ENCODE peak calls at places on chromosomes 4 and X, in four cellular contexts. N is GM23338, G is sigmoid colon, K is stomach. I is an unnamed sample.

GRCh38 chrX:30865020-30865419 is 24.0 kb downstream of the TAB3 start:
- DNase-seq in N (peak), G (no peak), K (no peak), I (no peak)

GRCh38 chrX:132270699-132271098 is 51.5 kb upstream of the RAP2C start:
- DNase-seq in N (no peak), G (peak), K (no peak), I (peak)

GRCh38 chr4:30825008-30825765 is 105.0 kb downstream of the PCDH7 start:
- DNase-seq in N (no peak), G (no peak), K (no peak), I (no peak)

GRCh38 chrX:103400931-103401330 is 24.6 kb downstream of the BEX3 start:
- DNase-seq in N (no peak), G (no peak), K (no peak), I (no peak)

GRCh38 chrX:21881881-21882574 is 26.2 kb downstream of the YY2 start:
- DNase-seq in N (no peak), G (no peak), K (no peak), I (no peak)

GRCh38 chr4:183318656-183319055 is 1.4 kb downstream of the CLDN22 start:
- DNase-seq in N (no peak), G (no peak), K (peak), I (no peak)

GRCh38 chr4:185424905-185425599 is 712 bp downstream of the UFSP2 start:
- DNase-seq in N (no peak), G (peak), K (no peak), I (no peak)

GRCh38 chrX:78673256-78673655 is 14.1 kb upstream of the RTL3 start:
- DNase-seq in N (no peak), G (no peak), K (no peak), I (no peak)

GRCh38 chr4:143391895-143392294 is 55.2 kb downstream of the GAB1 start:
- DNase-seq in N (no peak), G (no peak), K (no peak), I (no peak)

GRCh38 chr4:79865253-79865652 is 207.8 kb downstream of the ANTXR2 start:
- DNase-seq in N (no peak), G (no peak), K (no peak), I (no peak)

GRCh38 chr4:30962949-30963348 is 242.8 kb downstream of the PCDH7 start:
- DNase-seq in N (no peak), G (no peak), K (no peak), I (no peak)

GRCh38 chr4:38668203-38668602 is 4.2 kb downstream of the KLF3 start:
- DNase-seq in N (no peak), G (no peak), K (no peak), I (no peak)

GRCh38 chr4:7073526-7074390 is 5.9 kb upstream of the GRPEL1 start:
- DNase-seq in N (peak), G (no peak), K (no peak), I (no peak)

GRCh38 chrX:125998432-125998831 is 167.7 kb downstream of the DCAF12L2 start:
- DNase-seq in N (peak), G (no peak), K (no peak), I (no peak)

GRCh38 chr4:79273918-79274317 is 51.9 kb downstream of the NAA11 start:
- DNase-seq in N (no peak), G (no peak), K (no peak), I (no peak)

GRCh38 chrX:129423191-129423590 is 100.1 kb downstream of the SMARCA1 start:
- DNase-seq in N (no peak), G (no peak), K (no peak), I (no peak)

GRCh38 chrX:102858826-102859627 is 78.0 kb upstream of the RAB40AL start:
- DNase-seq in N (peak), G (no peak), K (no peak), I (no peak)

GRCh38 chrX:135389243-135389642 is 32.5 kb upstream of the SMIM10L2A start:
- DNase-seq in N (no peak), G (no peak), K (no peak), I (no peak)

GRCh38 chrX:96776966-96777365 is 92.3 kb downstream of the DIAPH2 start:
- DNase-seq in N (no peak), G (no peak), K (no peak), I (no peak)

GRCh38 chrX:63664083-63664482 is 120.9 kb downstream of the ARHGEF9 start:
- DNase-seq in N (no peak), G (no peak), K (no peak), I (no peak)

DNA sequence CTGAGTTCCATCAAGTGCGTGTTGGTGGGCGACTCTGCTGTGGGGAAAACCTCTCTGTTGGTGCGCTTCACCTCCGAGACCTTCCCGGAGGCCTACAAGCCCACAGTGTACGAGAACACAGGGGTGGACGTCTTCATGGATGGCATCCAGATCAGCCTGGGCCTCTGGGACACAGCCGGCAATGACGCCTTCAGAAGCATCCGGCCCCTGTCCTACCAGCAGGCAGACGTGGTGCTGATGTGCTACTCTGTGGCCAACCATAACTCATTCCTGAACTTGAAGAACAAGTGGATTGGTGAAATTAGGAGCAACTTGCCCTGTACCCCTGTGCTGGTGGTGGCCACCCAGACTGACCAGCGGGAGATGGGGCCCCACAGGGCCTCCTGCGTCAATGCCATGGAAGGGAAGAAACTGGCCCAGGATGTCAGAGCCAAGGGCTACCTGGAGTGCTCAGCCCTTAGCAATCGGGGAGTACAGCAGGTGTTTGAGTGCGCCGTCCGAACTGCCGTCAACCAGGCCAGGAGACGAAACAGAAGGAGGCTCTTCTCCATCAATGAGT is 46.6 kb downstream of the RHOH start:
- DNase-seq in N (no peak), G (no peak), K (no peak), I (no peak)
- TF ChIP-seq POLR2AphosphoS5 in N (no peak), G (no peak), K (no peak), I (no peak)

GRCh38 chrX:6558979-6559378 is 24.1 kb upstream of the VCX3A start:
- DNase-seq in N (no peak), G (no peak), K (no peak), I (no peak)

GRCh38 chrX:6557690-6558089 is 22.8 kb upstream of the VCX3A start:
- DNase-seq in N (no peak), G (no peak), K (no peak), I (no peak)
- TF ChIP-seq POLR2AphosphoS5 in N (no peak), G (no peak), K (no peak), I (no peak)

GRCh38 chrX:19682712-19683331 is 167.5 kb upstream of the MAP3K15 start:
- DNase-seq in N (peak), G (peak), K (peak), I (peak)
- TF ChIP-seq POLR2AphosphoS5 in N (no peak), G (no peak), K (no peak), I (no peak)

GRCh38 chr4:1156069-1156468 is 16.3 kb downstream of the SPON2 start:
- DNase-seq in N (no peak), G (no peak), K (no peak), I (no peak)
- TF ChIP-seq POLR2AphosphoS5 in N (no peak), G (no peak), K (no peak), I (no peak)

DNA sequence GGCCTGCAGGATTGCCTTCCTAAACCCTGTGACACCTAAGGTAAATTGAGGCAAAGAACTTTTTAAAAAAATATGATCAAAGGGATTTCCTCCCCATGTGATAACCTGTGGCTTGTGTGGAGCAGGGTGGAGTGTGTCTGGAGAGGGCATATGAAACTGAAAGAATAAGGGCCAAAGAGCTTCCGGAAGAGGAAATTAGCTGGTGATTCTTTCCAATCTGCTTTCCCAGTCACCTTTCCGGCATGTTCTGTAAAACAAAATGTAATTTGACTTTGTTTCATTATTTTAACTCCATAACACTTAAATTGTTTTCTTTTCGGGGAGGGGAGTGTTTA is 620 bp downstream of the XIAP start:
- DNase-seq in N (no peak), G (no peak), K (peak), I (no peak)
- TF ChIP-seq POLR2AphosphoS5 in N (no peak), G (peak), K (no peak), I (no peak)

DNA sequence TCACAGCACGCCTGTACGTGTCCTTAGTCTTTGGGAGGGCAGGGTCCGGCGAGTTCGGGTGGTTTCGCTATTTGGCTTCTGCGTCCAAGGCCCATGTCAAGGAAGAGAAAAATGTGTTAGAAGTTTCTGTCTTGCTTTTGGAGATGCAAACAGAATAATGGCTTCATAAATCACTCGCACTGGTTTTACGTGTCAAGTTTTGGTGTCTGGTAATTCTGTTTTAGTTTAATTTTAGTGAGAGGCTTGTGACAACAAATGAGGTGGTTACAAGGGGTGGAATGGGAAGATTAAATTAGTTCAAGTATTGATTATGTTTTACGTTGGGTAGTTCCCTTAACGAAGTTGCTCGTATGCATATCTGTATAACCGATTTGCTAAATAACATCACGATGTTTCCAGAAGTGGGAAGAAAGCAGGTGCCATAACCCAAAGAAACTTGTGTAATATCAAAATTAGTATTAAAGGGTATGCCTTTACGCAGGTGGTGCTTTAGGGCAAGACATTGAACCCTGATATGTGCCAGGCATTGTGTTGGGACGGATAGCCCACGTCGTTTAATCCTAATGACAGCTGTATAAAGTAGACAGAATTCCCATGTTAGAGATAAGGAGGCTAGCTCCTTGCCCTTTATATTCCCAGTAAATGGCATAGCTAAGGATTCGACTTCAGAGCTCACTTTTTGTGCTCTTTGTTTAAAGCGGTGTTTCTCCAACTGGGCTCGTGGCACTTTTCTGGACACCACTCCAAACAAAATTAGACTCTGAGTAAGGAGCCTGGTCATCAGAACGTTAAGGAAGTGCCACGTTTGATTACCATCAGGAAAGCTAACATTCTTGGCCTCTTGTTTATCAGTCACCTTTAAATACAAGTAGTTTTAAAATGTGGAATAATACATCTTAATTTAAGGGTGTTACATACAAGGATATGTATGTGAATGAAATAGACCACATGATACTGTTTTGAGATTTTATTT is 843 bp downstream of the RPL34 start:
- DNase-seq in N (no peak), G (no peak), K (no peak), I (no peak)
- TF ChIP-seq POLR2AphosphoS5 in N (no peak), G (no peak), K (no peak), I (no peak)

GRCh38 chr4:3248811-3249661 is at the start of gene MSANTD1:
- DNase-seq in N (peak), G (no peak), K (no peak), I (no peak)
- TF ChIP-seq POLR2AphosphoS5 in N (no peak), G (no peak), K (peak), I (no peak)

GRCh38 chrX:48488034-48488433 is 12.0 kb downstream of the FTSJ1 start:
- DNase-seq in N (no peak), G (no peak), K (no peak), I (no peak)

GRCh38 chrX:48491809-48492208 is 15.8 kb downstream of the FTSJ1 start:
- DNase-seq in N (no peak), G (no peak), K (no peak), I (no peak)

GRCh38 chrX:48489296-48489695 is 13.3 kb downstream of the FTSJ1 start:
- DNase-seq in N (no peak), G (no peak), K (no peak), I (no peak)

GRCh38 chrX:48490661-48491060 is 14.7 kb downstream of the FTSJ1 start:
- DNase-seq in N (no peak), G (no peak), K (no peak), I (no peak)

DNA sequence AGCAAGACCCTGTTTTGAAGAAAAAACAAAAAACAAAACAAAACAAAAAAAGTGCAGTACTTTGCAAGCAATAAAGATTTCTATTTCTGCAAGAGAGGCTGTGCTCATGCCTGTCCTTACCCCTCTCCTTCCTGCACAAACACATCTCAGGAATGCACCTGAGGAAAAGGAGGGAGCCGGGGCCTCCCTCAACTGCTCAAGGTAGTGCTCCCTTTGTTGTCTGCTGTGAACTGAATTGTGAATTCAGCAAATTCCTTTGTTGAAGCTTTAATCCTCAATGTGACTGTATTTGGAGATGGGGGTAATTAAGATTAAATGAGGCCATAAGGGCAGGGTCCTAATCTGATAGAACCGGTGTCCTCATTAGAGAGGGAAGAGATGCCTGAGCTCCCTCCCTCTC is 13.9 kb downstream of the FTSJ1 start:
- DNase-seq in N (peak), G (no peak), K (no peak), I (no peak)
- TF ChIP-seq POLR2AphosphoS5 in N (no peak), G (no peak), K (no peak), I (no peak)

DNA sequence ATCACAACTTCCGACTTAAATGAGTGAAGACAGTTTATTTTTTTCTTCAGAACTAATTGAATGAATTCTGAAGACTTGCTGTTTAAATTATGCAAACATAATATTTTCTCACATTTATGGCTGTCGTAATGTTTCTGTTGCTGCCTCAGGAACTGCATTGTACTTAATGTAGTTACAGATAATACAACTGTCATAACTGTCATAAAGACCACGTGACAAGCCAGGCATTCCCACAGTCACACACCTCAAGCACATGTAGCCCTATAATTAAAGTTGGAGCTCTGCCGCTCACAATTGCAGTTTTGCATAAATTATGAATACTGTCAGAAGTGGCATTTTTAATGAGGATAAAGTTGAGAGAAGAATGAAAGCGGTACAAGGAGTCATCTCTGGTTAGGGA is 38.6 kb upstream of the GALNTL6 start:
- DNase-seq in N (no peak), G (no peak), K (no peak), I (no peak)
- TF ChIP-seq POLR2AphosphoS5 in N (no peak), G (no peak), K (no peak), I (no peak)

DNA sequence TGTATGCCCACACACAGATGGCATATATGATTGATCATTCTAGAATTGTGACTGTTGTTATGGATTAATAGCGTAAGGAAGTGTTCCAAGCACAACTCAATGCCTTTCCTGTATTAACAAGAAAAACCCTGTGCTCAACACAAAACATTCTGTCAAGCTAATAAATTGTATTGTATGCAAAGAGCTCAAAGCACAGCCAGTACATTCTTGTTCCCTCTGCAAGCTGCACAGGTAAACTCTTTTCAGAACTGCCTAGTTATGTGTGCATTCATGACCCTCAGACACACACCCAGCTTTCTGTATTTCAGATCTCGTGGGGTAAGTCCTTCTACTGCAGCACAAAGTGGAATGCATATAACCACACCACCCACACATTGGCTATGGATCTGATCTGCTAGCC is 34.3 kb upstream of the BANK1 start:
- DNase-seq in N (no peak), G (no peak), K (no peak), I (no peak)
- TF ChIP-seq POLR2AphosphoS5 in N (no peak), G (no peak), K (no peak), I (no peak)